ENCODE peak calls at places on chromosomes 13 and 19, in seven cellular contexts. I is activated naive CD4-positive, alpha-beta T cell treated with anti-CD3 and anti-CD28 coated beads for 36 hours; D is left ventricle myocardium superior; Q is EL; B is mesendoderm; O is neural crest cell; X is M059J. M is an unnamed sample.

GRCh38 chr19:39403331-39404312 is 3.0 kb upstream of the ZFP36 start:
- DNase-seq in I (peak), D (peak), Q (peak), B (peak), O (peak), X (peak), M (peak)

GRCh38 chr13:29801737-29802305 is 48.6 kb downstream of the UBL3 start:
- DNase-seq in I (no peak), D (no peak), Q (no peak), B (peak), O (no peak), X (no peak), M (peak)

GRCh38 chr19:38055040-38055439 is 148.0 kb downstream of the SIPA1L3 start:
- DNase-seq in I (no peak), D (no peak), Q (no peak), B (peak), O (no peak), X (no peak), M (peak)

GRCh38 chr19:10766049-10766623 is 48.3 kb downstream of the DNM2 start:
- DNase-seq in I (no peak), D (no peak), Q (no peak), B (no peak), O (no peak), X (no peak), M (no peak)

GRCh38 chr19:42468273-42468796 is 25.6 kb upstream of the CXCL17 start:
- DNase-seq in I (no peak), D (no peak), Q (peak), B (peak), O (no peak), X (peak), M (no peak)

GRCh38 chr13:69567514-69567913 is 540.1 kb upstream of the ATXN8OS start:
- DNase-seq in I (no peak), D (no peak), Q (no peak), B (no peak), O (no peak), X (no peak), M (no peak)

GRCh38 chr19:34148672-34149185 is 23.6 kb upstream of the LSM14A start:
- DNase-seq in I (no peak), D (no peak), Q (no peak), B (no peak), O (no peak), X (no peak), M (peak)

GRCh38 chr13:98410591-98410990 is 166.3 kb downstream of the STK24 start:
- DNase-seq in I (no peak), D (no peak), Q (no peak), B (no peak), O (no peak), X (no peak), M (no peak)

GRCh38 chr13:30735025-30735967 is at the start of gene ALOX5AP:
- DNase-seq in I (peak), D (no peak), Q (no peak), B (no peak), O (no peak), X (no peak), M (no peak)

GRCh38 chr13:34578471-34578870 is 363.6 kb upstream of the NBEA start:
- DNase-seq in I (no peak), D (no peak), Q (peak), B (no peak), O (no peak), X (peak), M (no peak)

GRCh38 chr19:28045621-28046020 is 1167.3 kb downstream of the UQCRFS1 start:
- DNase-seq in I (no peak), D (no peak), Q (no peak), B (no peak), O (no peak), X (no peak), M (no peak)

GRCh38 chr19:56333506-56333905 is 18.9 kb upstream of the ZSCAN5A start:
- DNase-seq in I (peak), D (no peak), Q (peak), B (peak), O (peak), X (peak), M (peak)

GRCh38 chr13:99432637-99433542 is 68.4 kb upstream of the TM9SF2 start:
- DNase-seq in I (peak), D (peak), Q (peak), B (peak), O (no peak), X (peak), M (peak)

GRCh38 chr13:23945612-23946011 is 48.3 kb upstream of the C1QTNF9B start:
- DNase-seq in I (no peak), D (no peak), Q (no peak), B (no peak), O (no peak), X (no peak), M (peak)

GRCh38 chr13:110458017-110458416 is 103.5 kb downstream of the RAB20 start:
- DNase-seq in I (no peak), D (no peak), Q (no peak), B (no peak), O (no peak), X (no peak), M (no peak)

GRCh38 chr13:105921711-105922110 is 613.8 kb downstream of the EFNB2 start:
- DNase-seq in I (no peak), D (no peak), Q (no peak), B (no peak), O (no peak), X (no peak), M (no peak)

GRCh38 chr13:78046349-78046748 is 127.7 kb upstream of the EDNRB start:
- DNase-seq in I (no peak), D (no peak), Q (no peak), B (no peak), O (no peak), X (no peak), M (peak)

GRCh38 chr13:93708323-93709075 is 481.9 kb downstream of the GPC6 start:
- DNase-seq in I (no peak), D (no peak), Q (no peak), B (no peak), O (no peak), X (no peak), M (no peak)

GRCh38 chr13:88979465-88980180 is 1308.5 kb downstream of the SLITRK5 start:
- DNase-seq in I (peak), D (no peak), Q (no peak), B (peak), O (no peak), X (no peak), M (peak)

GRCh38 chr19:16377521-16377920 is 52.9 kb downstream of the KLF2 start:
- DNase-seq in I (no peak), D (no peak), Q (no peak), B (no peak), O (no peak), X (no peak), M (no peak)

GRCh38 chr13:60716296-60716695 is 319.3 kb downstream of the TDRD3 start:
- DNase-seq in I (no peak), D (no peak), Q (no peak), B (no peak), O (no peak), X (no peak), M (no peak)

GRCh38 chr13:38398810-38399493 is 49.3 kb downstream of the UFM1 start:
- DNase-seq in I (no peak), D (no peak), Q (peak), B (no peak), O (no peak), X (peak), M (peak)

GRCh38 chr13:79541426-79542049 is 60.6 kb downstream of the NDFIP2 start:
- DNase-seq in I (no peak), D (no peak), Q (peak), B (peak), O (no peak), X (peak), M (peak)

GRCh38 chr19:56084835-56085536 is 36.1 kb downstream of the ZNF787 start:
- DNase-seq in I (no peak), D (no peak), Q (no peak), B (no peak), O (no peak), X (no peak), M (no peak)

GRCh38 chr13:32650705-32651311 is 64.6 kb downstream of the PDS5B start:
- DNase-seq in I (peak), D (no peak), Q (peak), B (peak), O (peak), X (peak), M (peak)

M was measured in left kidney.